ENCODE peak calls at places on chromosomes 1 and 21, in eight cellular contexts. A is astrocyte of the spinal cord; M is upper lobe of right lung; Q is CD8-positive, alpha-beta T cell; B is GM13976; Y is fibroblast of mammary gland; E is GM20000; O is CD4-positive, alpha-beta T cell. L is an unnamed sample.

GRCh38 chr1:34362949-34363348 is 186.2 kb downstream of the C1orf94 start:
- DNase-seq in A (no peak), M (no peak), Q (no peak), B (no peak), Y (no peak), E (no peak), O (no peak), L (no peak)

GRCh38 chr1:58943776-58944175 is 159.9 kb upstream of the JUN start:
- DNase-seq in A (no peak), M (no peak), Q (no peak), B (no peak), Y (no peak), E (no peak), O (no peak), L (no peak)

GRCh38 chr1:59215766-59216291 is 81.1 kb upstream of the FGGY start:
- DNase-seq in A (no peak), M (no peak), Q (no peak), B (no peak), Y (no peak), E (no peak), O (no peak), L (no peak)

GRCh38 chr1:222754386-222755139 is 17.6 kb downstream of the FAM177B start:
- DNase-seq in A (peak; percentile 80), M (peak; percentile 70), Q (no peak), B (no peak), Y (peak; percentile 97), E (no peak), O (no peak), L (no peak)

GRCh38 chr1:6127587-6128163 is 52.4 kb downstream of the CHD5 start:
- DNase-seq in A (peak; percentile 37), M (peak; percentile 92), Q (peak; percentile 63), B (peak; percentile 78), Y (peak; percentile 53), E (peak; percentile 86), O (peak; percentile 73), L (no peak)

GRCh38 chr1:46522969-46523320 is 28.5 kb downstream of the KNCN start:
- DNase-seq in A (no peak), M (no peak), Q (no peak), B (no peak), Y (no peak), E (no peak), O (no peak), L (no peak)

GRCh38 chr1:225897595-225898514 is 8.9 kb upstream of the LEFTY1 start:
- DNase-seq in A (no peak), M (no peak), Q (peak; percentile 57), B (no peak), Y (no peak), E (no peak), O (peak; percentile 55), L (no peak)

GRCh38 chr21:35156293-35156976 is 107.3 kb upstream of the RUNX1 start:
- DNase-seq in A (no peak), M (no peak), Q (no peak), B (no peak), Y (no peak), E (no peak), O (no peak), L (no peak)

GRCh38 chr21:44434568-44434925 is 20.8 kb upstream of the LRRC3 start:
- DNase-seq in A (no peak), M (no peak), Q (no peak), B (no peak), Y (no peak), E (no peak), O (no peak), L (no peak)

GRCh38 chr1:121519042-121519755 is 334.4 kb downstream of the SRGAP2C start:
- DNase-seq in A (peak; percentile 1), M (peak; percentile 81), Q (peak; percentile 80), B (no peak), Y (no peak), E (no peak), O (peak; percentile 84), L (no peak)

GRCh38 chr1:36085686-36086526 is 2.0 kb downstream of the TEKT2 start:
- DNase-seq in A (no peak), M (peak; percentile 57), Q (no peak), B (no peak), Y (no peak), E (no peak), O (peak; percentile 29), L (no peak)

GRCh38 chr1:26045712-26046312 is at the start of gene SLC30A2:
- DNase-seq in A (no peak), M (no peak), Q (no peak), B (no peak), Y (no peak), E (no peak), O (no peak), L (no peak)

GRCh38 chr1:46816930-46817329 is 18.1 kb downstream of the CYP4B1 start:
- DNase-seq in A (no peak), M (no peak), Q (no peak), B (no peak), Y (no peak), E (no peak), O (no peak), L (no peak)

GRCh38 chr1:28656335-28656734 is 7.9 kb downstream of the RNU11 start:
- DNase-seq in A (no peak), M (no peak), Q (no peak), B (no peak), Y (no peak), E (no peak), O (no peak), L (no peak)

GRCh38 chr1:32892368-32893197 is 6.3 kb downstream of the HPCA start:
- DNase-seq in A (no peak), M (peak; percentile 65), Q (peak; percentile 20), B (peak; percentile 69), Y (peak; percentile 25), E (peak; percentile 83), O (no peak), L (no peak)

GRCh38 chr1:169892819-169893644 is 664 bp downstream of the SCYL3 start:
- DNase-seq in A (peak; percentile 39), M (peak; percentile 80), Q (peak; percentile 24), B (no peak), Y (no peak), E (peak; percentile 25), O (no peak), L (no peak)

GRCh38 chr1:215277537-215277936 is 195.0 kb downstream of the KCNK2 start:
- DNase-seq in A (peak; percentile 38), M (no peak), Q (no peak), B (no peak), Y (peak; percentile 78), E (no peak), O (no peak), L (no peak)

GRCh38 chr21:15631342-15631741 is 98.4 kb upstream of the USP25 start:
- DNase-seq in A (peak; percentile 72), M (no peak), Q (no peak), B (no peak), Y (peak; percentile 72), E (no peak), O (no peak), L (no peak)

GRCh38 chr1:193417945-193418744 is 231.7 kb upstream of the B3GALT2 start:
- DNase-seq in A (peak; percentile 61), M (no peak), Q (no peak), B (no peak), Y (peak; percentile 44), E (no peak), O (no peak), L (no peak)

GRCh38 chr21:44893948-44894656 is 20.6 kb upstream of the PTTG1IP start:
- DNase-seq in A (no peak), M (no peak), Q (no peak), B (no peak), Y (no peak), E (no peak), O (no peak), L (no peak)

GRCh38 chr21:42061866-42062542 is 9.1 kb upstream of the UMODL1 start:
- DNase-seq in A (no peak), M (no peak), Q (peak; percentile 79), B (no peak), Y (no peak), E (no peak), O (peak; percentile 77), L (no peak)

GRCh38 chr1:45206808-45207624 is 611 bp upstream of the ZSWIM5 start:
- DNase-seq in A (no peak), M (no peak), Q (peak; percentile 10), B (no peak), Y (no peak), E (peak; percentile 35), O (no peak), L (no peak)

GRCh38 chr1:220184503-220184902 is 87.8 kb downstream of the RAB3GAP2 start:
- DNase-seq in A (no peak), M (no peak), Q (no peak), B (no peak), Y (no peak), E (no peak), O (no peak), L (no peak)

DNA sequence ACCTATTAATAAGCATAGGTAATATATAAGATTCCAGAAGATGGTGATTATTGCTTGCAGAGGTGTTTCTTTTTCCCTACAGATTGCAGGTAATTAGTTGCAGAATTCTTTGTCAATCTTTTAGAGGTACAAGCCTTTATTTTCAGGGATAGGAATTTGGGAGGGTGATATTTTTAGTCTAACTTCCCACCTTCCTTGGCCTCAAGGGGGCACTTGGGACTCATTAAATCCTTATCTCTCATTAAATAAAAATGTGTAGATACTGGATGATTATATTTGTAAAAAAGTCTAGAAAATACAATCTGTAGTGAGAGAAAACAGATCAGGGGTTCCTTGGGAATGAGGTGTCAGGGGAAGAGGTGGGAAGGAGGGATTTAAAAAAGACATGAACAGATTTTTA is 179.2 kb downstream of the PATJ start:
- DNase-seq in A (peak; percentile 8), M (no peak), Q (no peak), B (no peak), Y (peak; percentile 5), E (no peak), O (no peak), L (no peak)
- TF ChIP-seq CTCF in A (peak; percentile 50), M (no peak), Q (no peak), B (no peak), Y (peak; percentile 30), E (no peak), O (no peak), L (no peak)

DNA sequence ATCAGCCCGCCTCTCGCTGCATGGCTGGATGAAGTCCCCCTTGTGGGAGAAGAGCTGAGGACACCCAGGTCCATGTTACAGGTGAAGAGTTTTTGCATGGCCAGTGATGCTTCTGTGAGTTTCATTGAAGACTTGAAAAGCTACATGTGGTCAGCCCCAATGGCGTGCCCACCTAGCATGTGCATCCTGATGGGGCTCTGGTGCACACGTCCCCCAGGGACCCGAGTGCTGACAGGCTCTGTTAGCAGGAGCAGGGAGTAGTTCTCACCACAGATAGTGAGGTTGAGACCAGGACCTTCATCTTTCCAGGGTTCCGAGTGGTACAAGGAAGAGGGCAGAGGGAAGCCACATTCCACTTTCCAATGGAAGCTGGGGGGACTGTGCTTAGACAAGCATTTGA is 184.8 kb upstream of the C1orf174 start:
- DNase-seq in A (no peak), M (peak; percentile 28), Q (no peak), B (no peak), Y (no peak), E (no peak), O (no peak), L (no peak)
- TF ChIP-seq CTCF in A (no peak), M (no peak), Q (no peak), B (no peak), Y (no peak), E (no peak), O (no peak), L (no peak)

GRCh38 chr1:60553730-60554129 is 480.2 kb upstream of the C1orf87 start:
- DNase-seq in A (no peak), M (no peak), Q (no peak), B (no peak), Y (no peak), E (no peak), O (no peak), L (no peak)
- TF ChIP-seq CTCF in A (no peak), M (no peak), Q (no peak), B (no peak), Y (no peak), E (no peak), O (no peak), L (no peak)

GRCh38 chr1:1954831-1955441 is 35.9 kb upstream of the TMEM52 start:
- DNase-seq in A (no peak), M (no peak), Q (no peak), B (no peak), Y (no peak), E (no peak), O (no peak), L (no peak)
- TF ChIP-seq CTCF in A (peak; percentile 22), M (peak; percentile 5), Q (no peak), B (no peak), Y (no peak), E (no peak), O (no peak), L (peak; percentile 24)